ENCODE peak calls at places on chromosomes 4 and X, in eight cellular contexts. C is tibial nerve, V is transverse colon, Z is SK-N-SH, F is upper lobe of left lung, W is H1, U is ovary, G is A549. D is an unnamed sample.

GRCh38 chrX:39669668-39670067 is 428.1 kb downstream of the BCOR start:
- DNase-seq in W (no peak), V (no peak), Z (no peak), F (no peak), G (no peak), C (no peak), U (no peak), D (no peak)

GRCh38 chrX:106932492-106932923 is 12.3 kb downstream of the CLDN2 start:
- DNase-seq in C (no peak), V (no peak), Z (no peak), W (no peak), G (peak; percentile 31), U (no peak), F (no peak), D (no peak)

GRCh38 chrX:69305333-69306062 is 140.2 kb upstream of the PJA1 start:
- DNase-seq in W (peak; percentile 67), C (no peak), V (no peak), G (no peak), Z (no peak), U (no peak), F (no peak), D (no peak)

GRCh38 chr4:182928061-182928460 is 10.9 kb upstream of the DCTD start:
- DNase-seq in U (no peak), G (no peak), C (no peak), F (no peak), W (peak; percentile 65), V (no peak), Z (no peak), D (no peak)

GRCh38 chrX:13009256-13009655 is 34.3 kb downstream of the TMSB4X start:
- DNase-seq in G (no peak), F (peak; percentile 84), Z (no peak), U (no peak), C (no peak), V (no peak), W (no peak), D (no peak)

GRCh38 chrX:148995661-148996060 is 495.2 kb downstream of the AFF2 start:
- DNase-seq in V (no peak), Z (no peak), U (no peak), F (no peak), W (no peak), G (no peak), C (no peak), D (no peak)

GRCh38 chr4:186886759-186887158 is 163.1 kb upstream of the FAT1 start:
- DNase-seq in U (no peak), F (no peak), G (no peak), C (no peak), W (no peak), Z (no peak), V (no peak), D (no peak)

GRCh38 chrX:1336331-1337143 is at the start of gene IL3RA:
- DNase-seq in C (peak; percentile 59), F (peak; percentile 80), Z (no peak), V (peak; percentile 57), G (no peak), U (peak; percentile 44), W (no peak), D (peak; percentile 78)

GRCh38 chrX:47560179-47560830 is 700 bp upstream of the ARAF start:
- DNase-seq in F (no peak), W (no peak), G (no peak), C (no peak), Z (no peak), U (no peak), V (no peak), D (no peak)

GRCh38 chrX:136839196-136839595 is 41.3 kb downstream of the RBMX start:
- DNase-seq in V (no peak), C (no peak), U (no peak), G (no peak), F (no peak), W (no peak), Z (no peak), D (no peak)

GRCh38 chr4:188372856-188373255 is 233.6 kb downstream of the TRIML1 start:
- DNase-seq in V (no peak), Z (no peak), F (no peak), U (no peak), W (no peak), G (peak; percentile 2), C (no peak), D (no peak)

GRCh38 chrX:16882188-16882587 is 12.0 kb upstream of the RBBP7 start:
- DNase-seq in G (no peak), U (peak; percentile 72), V (peak; percentile 57), C (no peak), F (peak; percentile 52), W (no peak), Z (peak; percentile 34), D (no peak)

GRCh38 chr4:25588211-25588610 is 67.4 kb upstream of the SLC34A2 start:
- DNase-seq in C (no peak), U (no peak), W (no peak), G (no peak), V (no peak), Z (no peak), F (no peak), D (no peak)
- TF ChIP-seq EP300 in C (no peak), U (no peak), W (no peak), G (no peak), V (no peak), Z (no peak), F (no peak), D (no peak)

GRCh38 chr4:4820264-4820663 is 39.2 kb upstream of the MSX1 start:
- DNase-seq in W (no peak), U (no peak), G (no peak), C (no peak), Z (peak; percentile 78), V (no peak), F (no peak), D (no peak)

GRCh38 chr4:4819213-4819606 is 40.3 kb upstream of the MSX1 start:
- DNase-seq in C (no peak), V (no peak), G (no peak), F (no peak), Z (no peak), U (no peak), W (no peak), D (no peak)

GRCh38 chr4:4824232-4824631 is 35.2 kb upstream of the MSX1 start:
- DNase-seq in W (no peak), C (no peak), V (no peak), G (no peak), F (no peak), U (no peak), Z (no peak), D (no peak)

GRCh38 chr4:4820739-4821138 is 38.7 kb upstream of the MSX1 start:
- DNase-seq in Z (no peak), G (no peak), F (no peak), C (no peak), V (no peak), W (no peak), U (no peak), D (no peak)

DNA sequence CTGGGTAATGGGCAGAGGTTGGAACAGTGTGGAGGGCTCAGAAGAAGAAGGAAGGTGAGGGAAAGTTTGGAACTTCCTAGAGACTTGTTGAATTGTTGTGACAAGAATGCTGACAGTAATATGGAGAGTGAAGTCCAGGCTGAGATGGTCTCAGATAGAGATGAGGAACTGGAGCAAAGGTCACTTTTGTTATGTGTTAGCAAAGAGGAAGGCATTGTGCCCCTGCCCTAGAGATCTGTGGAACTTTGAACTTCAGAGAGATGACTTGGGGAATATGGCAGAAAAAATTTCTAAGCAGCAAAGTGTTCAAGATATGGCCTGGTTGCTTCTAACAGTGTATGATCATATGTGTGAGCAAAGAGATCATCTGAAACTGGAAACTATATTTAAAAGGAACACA is 37.9 kb upstream of the MSX1 start:
- DNase-seq in F (no peak), W (no peak), U (no peak), V (no peak), Z (no peak), C (no peak), G (no peak), D (no peak)
- H3K9me3 ChIP-seq in F (no peaks in the 10 kb centered on the region), W (peaks cover 6% of the 10 kb centered on the region), U (no peaks in the 10 kb centered on the region), V (no peaks in the 10 kb centered on the region), Z (no peaks in the 10 kb centered on the region), C (peaks cover 19% of the 10 kb centered on the region), G (no peaks in the 10 kb centered on the region), D (no peaks in the 10 kb centered on the region)

GRCh38 chr4:24226667-24227066 is 336.8 kb upstream of the PPARGC1A start:
- DNase-seq in U (no peak), W (no peak), F (no peak), Z (no peak), G (no peak), V (no peak), C (no peak), D (no peak)
- H3K4me3 ChIP-seq in U (no peak overlapping the region), W (no peak overlapping the region), F (no peak overlapping the region), Z (no peak overlapping the region), G (no peak overlapping the region), V (no peak overlapping the region), C (no peak overlapping the region), D (no peak overlapping the region)

GRCh38 chrX:29487714-29488113 is 727.6 kb upstream of the MAGEB2 start:
- DNase-seq in U (no peak), C (no peak), Z (no peak), W (no peak), G (no peak), V (no peak), F (no peak), D (no peak)
- TF ChIP-seq EP300 in U (no peak), C (no peak), Z (no peak), W (no peak), G (no peak), V (no peak), F (no peak), D (no peak)

DNA sequence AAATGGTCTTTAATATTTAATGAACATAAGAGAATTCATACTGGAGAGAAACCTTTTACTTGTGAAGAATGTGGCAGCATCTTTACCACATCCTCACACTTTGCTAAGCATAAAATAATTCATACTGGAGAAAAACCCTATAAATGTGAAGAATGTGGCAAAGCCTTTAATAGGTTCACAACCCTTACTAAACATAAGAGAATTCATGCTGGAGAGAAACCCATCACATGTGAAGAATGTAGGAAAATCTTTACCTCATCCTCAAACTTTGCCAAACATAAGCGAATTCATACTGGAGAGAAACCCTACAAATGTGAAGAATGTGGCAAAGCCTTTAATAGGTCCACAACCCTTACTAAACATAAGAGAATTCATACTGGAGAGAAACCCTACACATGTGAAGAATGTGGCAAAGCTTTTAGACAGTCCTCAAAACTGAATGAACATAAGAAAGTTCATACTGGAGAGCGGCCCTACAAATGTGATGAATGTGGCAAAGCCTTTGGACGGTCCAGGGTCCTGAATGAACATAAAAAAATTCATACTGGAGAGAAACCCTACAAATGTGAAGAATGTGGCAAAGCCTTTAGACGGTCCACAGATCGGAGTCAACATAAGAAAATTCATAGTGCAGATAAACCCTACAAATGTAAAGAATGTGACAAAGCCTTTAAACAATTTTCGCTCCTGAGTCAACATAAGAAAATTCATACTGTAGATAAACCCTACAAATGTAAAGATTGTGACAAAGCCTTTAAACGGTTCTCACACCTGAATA is 35.6 kb downstream of the ZNF141 start:
- DNase-seq in G (no peak), F (no peak), U (no peak), W (no peak), Z (no peak), V (no peak), C (no peak), D (no peak)
- H3K9me3 ChIP-seq in G (peaks cover 89% of the 10 kb centered on the region), F (peaks cover 92% of the 10 kb centered on the region), U (peaks cover 24% of the 10 kb centered on the region), W (peaks cover 85% of the 10 kb centered on the region), Z (peaks cover 65% of the 10 kb centered on the region), V (peaks cover 100% of the 10 kb centered on the region), C (peaks cover 100% of the 10 kb centered on the region), D (peaks cover 78% of the 10 kb centered on the region)